ENCODE peak calls at places on chromosome 21, in five cellular contexts. N is psoas muscle, H is cardiac muscle cell, F is prostate gland, G is brain microvascular endothelial cell. Q is an unnamed sample.

GRCh38 chr21:29217818-29218252 is 80.9 kb upstream of the BACH1 start:
- DNase-seq in F (no peak), N (no peak), G (peak), H (no peak), Q (peak)

GRCh38 chr21:18218331-18218730 is 26.3 kb upstream of the CHODL start:
- DNase-seq in F (no peak), G (no peak), N (no peak), H (no peak), Q (no peak)

GRCh38 chr21:26153758-26154157 is 16.8 kb downstream of the APP start:
- DNase-seq in H (no peak), F (no peak), G (no peak), N (no peak), Q (no peak)

GRCh38 chr21:37176716-37177115 is 90.4 kb downstream of the VPS26C start:
- DNase-seq in F (peak), G (peak), H (no peak), N (no peak), Q (no peak)

GRCh38 chr21:38729745-38730401 is 75.9 kb upstream of the ETS2 start:
- DNase-seq in G (peak), H (no peak), F (no peak), N (no peak), Q (no peak)

GRCh38 chr21:39182016-39182415 is 1.2 kb downstream of the PSMG1 start:
- DNase-seq in G (no peak), N (no peak), F (no peak), H (no peak), Q (no peak)

GRCh38 chr21:32184485-32184884 is 94.4 kb downstream of the MIS18A start:
- DNase-seq in F (no peak), N (no peak), H (no peak), G (no peak), Q (no peak)

GRCh38 chr21:32604484-32604883 is 7.7 kb downstream of the CFAP298 start:
- DNase-seq in N (no peak), H (no peak), G (no peak), F (no peak), Q (no peak)

GRCh38 chr21:28309596-28309995 is 683.1 kb downstream of the LTN1 start:
- DNase-seq in G (no peak), N (no peak), H (no peak), F (no peak), Q (no peak)

GRCh38 chr21:37829043-37829442 is 87.2 kb downstream of the KCNJ6 start:
- DNase-seq in G (no peak), H (no peak), F (no peak), N (no peak), Q (no peak)

GRCh38 chr21:38142226-38142625 is 114.6 kb upstream of the KCNJ15 start:
- DNase-seq in H (no peak), N (no peak), F (no peak), G (no peak), Q (no peak)

GRCh38 chr21:16821588-16821987 is 691.3 kb upstream of the CXADR start:
- DNase-seq in G (peak), H (no peak), F (no peak), N (no peak), Q (peak)

GRCh38 chr21:14526199-14526598 is 19.9 kb downstream of the SAMSN1 start:
- DNase-seq in H (peak), F (no peak), G (no peak), N (no peak), Q (no peak)

DNA sequence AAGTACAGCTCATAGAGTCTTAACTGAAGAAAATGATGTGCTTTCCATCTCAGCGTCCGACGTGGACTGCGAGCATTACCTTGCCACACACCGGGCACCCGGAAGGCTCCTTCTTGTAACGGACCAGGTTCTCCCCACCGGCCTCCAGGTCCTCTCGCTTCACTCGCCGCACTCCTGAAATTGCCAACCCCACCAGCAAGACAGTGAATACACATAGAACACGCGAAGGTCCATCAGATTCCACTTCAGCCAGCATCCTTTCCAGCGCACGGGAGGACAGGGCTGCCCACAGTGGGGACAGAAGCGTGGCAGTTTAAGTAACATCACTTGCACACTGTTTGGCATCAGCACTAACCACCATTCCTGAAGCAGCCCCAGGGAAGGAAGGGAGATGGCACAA is 53.3 kb downstream of the PRDM15 start:
- DNase-seq in N (no peak), G (no peak), H (no peak), F (no peak), Q (no peak)
- TF ChIP-seq CTCF in N (no peak), G (no peak), H (no peak), F (no peak), Q (no peak)

DNA sequence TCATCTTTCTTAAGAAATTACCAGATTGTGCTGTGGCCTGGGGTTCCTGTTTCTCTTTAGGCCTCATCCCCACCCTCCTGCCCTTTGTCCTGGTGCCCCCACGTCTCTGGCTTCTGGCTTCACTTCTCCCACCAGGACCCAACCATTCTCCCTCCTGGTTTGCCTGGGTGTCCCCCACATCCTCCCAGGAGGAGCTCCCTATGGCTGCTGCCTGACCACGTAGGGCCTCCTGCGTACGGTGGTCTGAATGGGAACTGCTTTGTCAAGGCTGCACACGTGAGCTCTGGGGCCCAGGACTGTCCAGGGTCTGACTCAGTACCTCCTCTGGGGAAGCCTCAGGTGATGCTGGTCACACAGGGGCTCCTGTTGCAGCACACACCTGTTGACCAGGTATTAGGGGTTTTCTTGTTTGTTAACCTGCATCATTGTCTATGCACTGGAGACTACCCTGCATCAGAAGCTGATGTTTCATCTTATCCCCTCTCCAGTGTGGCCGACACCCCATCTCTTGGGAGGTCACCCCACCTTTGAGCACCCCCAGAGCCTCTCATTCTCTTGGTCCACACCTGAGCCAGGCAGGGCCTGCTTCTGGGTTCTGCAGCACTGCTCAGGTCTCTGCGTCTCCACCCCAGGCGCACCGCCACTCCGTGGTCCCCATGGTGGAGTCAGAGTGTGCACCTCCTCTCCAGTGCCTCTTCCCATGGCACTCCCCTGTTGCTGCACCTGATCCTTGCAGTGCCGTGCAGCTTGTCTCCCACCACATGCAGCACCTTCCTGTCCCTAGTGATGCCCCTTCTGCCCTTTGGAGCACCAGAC is 65.8 kb downstream of the S100B start:
- DNase-seq in G (no peak), H (no peak), N (no peak), F (no peak), Q (no peak)
- H3K4me3 ChIP-seq in G (no peak), H (no peak), N (no peak), F (no peak), Q (no peak)

GRCh38 chr21:27244356-27244755 is 277.5 kb upstream of the ADAMTS5 start:
- DNase-seq in N (no peak), G (no peak), H (no peak), F (no peak), Q (no peak)
- TF ChIP-seq CTCF in N (no peak), G (no peak), H (no peak), F (no peak), Q (no peak)

DNA sequence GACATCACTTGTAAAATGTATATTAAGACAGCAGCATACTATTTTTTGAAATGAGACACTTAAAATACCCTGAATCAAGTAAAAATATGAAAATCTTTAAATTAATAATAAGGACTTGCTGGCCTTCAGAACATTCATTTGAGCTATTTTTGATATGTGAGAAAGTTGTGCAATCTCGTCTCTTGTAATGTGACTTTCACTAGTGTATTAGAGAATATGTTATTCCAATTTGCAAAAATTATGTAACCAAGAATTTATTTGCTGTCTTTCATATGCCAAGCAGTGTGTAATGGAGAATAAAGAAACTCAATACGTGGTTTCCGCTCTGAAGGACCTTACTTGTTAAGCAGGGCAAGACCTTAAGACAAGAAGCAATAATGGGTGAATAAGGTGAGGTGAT is 375.0 kb upstream of the RUNX1 start:
- DNase-seq in N (no peak), H (no peak), F (no peak), G (no peak), Q (no peak)
- H3K4me3 ChIP-seq in N (no peak), H (no peak), F (no peak), G (no peak), Q (no peak)

Q was measured in astrocyte of the cerebellum.